ENCODE peak calls at places on chromosomes 13 and 19, in eight cellular contexts. E is heart left ventricle, X is GM13976, A is ovary, O is AG09319, S is sigmoid colon, R is glutamatergic neuron, Y is uterus. U is an unnamed sample.

GRCh38 chr19:43430142-43430710 is 15.5 kb downstream of the TEX101 start:
- DNase-seq in E (no peak), R (no peak), A (no peak), X (no peak), O (no peak), Y (no peak), S (no peak), U (no peak)

GRCh38 chr13:97256343-97256783 is 34.2 kb downstream of the MBNL2 start:
- DNase-seq in O (peak; percentile 83), Y (no peak), R (no peak), A (no peak), S (no peak), E (no peak), X (no peak), U (peak; percentile 60)

GRCh38 chr19:56015756-56016155 is 29.2 kb downstream of the NLRP5 start:
- DNase-seq in O (no peak), Y (no peak), X (no peak), S (no peak), R (no peak), A (no peak), E (no peak), U (no peak)

GRCh38 chr13:21616880-21617279 is 12.9 kb upstream of the MICU2 start:
- DNase-seq in O (no peak), S (no peak), Y (no peak), E (no peak), R (no peak), A (no peak), X (no peak), U (no peak)

GRCh38 chr19:9869008-9869617 is 34.0 kb downstream of the PIN1 start:
- DNase-seq in S (no peak), O (no peak), Y (no peak), E (no peak), R (no peak), X (no peak), A (no peak), U (no peak)

GRCh38 chr19:38298841-38299680 is 5.0 kb upstream of the C19orf33 start:
- DNase-seq in R (no peak), X (no peak), Y (no peak), A (no peak), O (no peak), S (no peak), E (no peak), U (no peak)

GRCh38 chr19:51431124-51431523 is 13.7 kb upstream of the SIGLEC10 start:
- DNase-seq in S (no peak), A (no peak), Y (no peak), R (no peak), X (no peak), E (no peak), O (no peak), U (no peak)

GRCh38 chr19:41233748-41234240 is 14.8 kb downstream of the AXL start:
- DNase-seq in Y (no peak), A (no peak), X (no peak), R (no peak), O (no peak), E (peak; percentile 46), S (no peak), U (no peak)

GRCh38 chr13:51370811-51371210 is 31.3 kb downstream of the SERPINE3 start:
- DNase-seq in A (no peak), S (no peak), X (no peak), Y (no peak), O (no peak), E (no peak), R (no peak), U (no peak)

GRCh38 chr13:106599875-106600797 is 32.2 kb upstream of the ARGLU1 start:
- DNase-seq in X (no peak), E (no peak), Y (no peak), S (no peak), R (no peak), A (peak; percentile 20), O (no peak), U (peak; percentile 46)

GRCh38 chr19:45768644-45769053 is 403 bp downstream of the SIX5 start:
- DNase-seq in X (no peak), S (peak; percentile 86), O (no peak), R (no peak), A (no peak), Y (no peak), E (peak; percentile 57), U (no peak)